ENCODE peak calls at places on chromosomes 6 and 20, in five cellular contexts. R, Y, M, W and F are unnamed samples.

GRCh38 chr6:5866547-5867051 is 140.1 kb downstream of the NRN1 start:
- DNase-seq in W (no peak), Y (no peak), M (no peak), R (no peak), F (peak; percentile 55)

GRCh38 chr6:127513425-127513824 is 5.7 kb downstream of the MTCL3 start:
- DNase-seq in R (no peak), M (no peak), Y (no peak), W (no peak), F (no peak)

GRCh38 chr6:41071501-41071922 is 644 bp downstream of the OARD1 start:
- DNase-seq in W (no peak), Y (no peak), M (peak; percentile 34), R (no peak), F (no peak)

GRCh38 chr20:60953311-60953710 is 298.8 kb upstream of the CDH4 start:
- DNase-seq in M (no peak), Y (no peak), W (no peak), R (no peak), F (no peak)

GRCh38 chr20:35302421-35303335 is 10.5 kb upstream of the FAM83C start:
- DNase-seq in R (no peak), Y (no peak), W (no peak), M (no peak), F (no peak)

GRCh38 chr6:43107344-43108062 is 31.4 kb downstream of the PTK7 start:
- DNase-seq in Y (no peak), R (no peak), M (no peak), W (no peak), F (no peak)

GRCh38 chr6:146546440-146546839 is 2.8 kb downstream of the RAB32 start:
- DNase-seq in Y (no peak), M (no peak), R (no peak), W (no peak), F (peak; percentile 24)

GRCh38 chr20:59912609-59913008 is 20.8 kb downstream of the SYCP2 start:
- DNase-seq in W (no peak), Y (no peak), R (no peak), M (no peak), F (no peak)

GRCh38 chr6:56297022-56297995 is 49.9 kb upstream of the COL21A1 start:
- DNase-seq in M (no peak), Y (no peak), R (no peak), W (no peak), F (no peak)

GRCh38 chr20:3658708-3659491 is 4.3 kb downstream of the GFRA4 start:
- DNase-seq in Y (no peak), W (no peak), R (no peak), M (peak; percentile 77), F (peak; percentile 81)

GRCh38 chr6:35876902-35877301 is 44.0 kb downstream of the SRPK1 start:
- DNase-seq in R (no peak), Y (no peak), W (no peak), M (no peak), F (no peak)

GRCh38 chr6:108730556-108731228 is 117.5 kb upstream of the ARMC2 start:
- DNase-seq in R (no peak), W (no peak), Y (no peak), M (no peak), F (no peak)

GRCh38 chr6:25925808-25926325 is 4.6 kb downstream of the SLC17A2 start:
- DNase-seq in M (no peak), R (no peak), Y (no peak), W (no peak), F (no peak)
- TF ChIP-seq SRF in M (no peak), R (no peak), Y (no peak), W (no peak), F (no peak)

GRCh38 chr20:44068311-44068710 is 118.7 kb downstream of the JPH2 start:
- DNase-seq in R (no peak), Y (peak; percentile 19), M (no peak), W (peak; percentile 44), F (no peak)
- TF ChIP-seq SRF in R (no peak), Y (no peak), M (no peak), W (no peak), F (no peak)

GRCh38 chr20:48813446-48813747 is 14.4 kb downstream of the PREX1 start:
- DNase-seq in Y (no peak), M (no peak), W (no peak), R (no peak), F (no peak)
- TF ChIP-seq SRF in Y (no peak), M (no peak), W (no peak), R (no peak), F (no peak)

GRCh38 chr6:100257661-100258395 is 206.9 kb downstream of the SIM1 start:
- DNase-seq in Y (peak; percentile 26), M (peak; percentile 11), R (peak; percentile 7), W (no peak), F (peak; percentile 9)

GRCh38 chr6:100260584-100260983 is 204.1 kb downstream of the SIM1 start:
- DNase-seq in R (no peak), Y (no peak), W (no peak), M (no peak), F (no peak)

GRCh38 chr6:100261486-100261885 is 203.2 kb downstream of the SIM1 start:
- DNase-seq in W (no peak), Y (no peak), R (no peak), M (no peak), F (no peak)

GRCh38 chr6:100258752-100259151 is 206.0 kb downstream of the SIM1 start:
- DNase-seq in Y (no peak), W (no peak), M (no peak), R (no peak), F (no peak)

DNA sequence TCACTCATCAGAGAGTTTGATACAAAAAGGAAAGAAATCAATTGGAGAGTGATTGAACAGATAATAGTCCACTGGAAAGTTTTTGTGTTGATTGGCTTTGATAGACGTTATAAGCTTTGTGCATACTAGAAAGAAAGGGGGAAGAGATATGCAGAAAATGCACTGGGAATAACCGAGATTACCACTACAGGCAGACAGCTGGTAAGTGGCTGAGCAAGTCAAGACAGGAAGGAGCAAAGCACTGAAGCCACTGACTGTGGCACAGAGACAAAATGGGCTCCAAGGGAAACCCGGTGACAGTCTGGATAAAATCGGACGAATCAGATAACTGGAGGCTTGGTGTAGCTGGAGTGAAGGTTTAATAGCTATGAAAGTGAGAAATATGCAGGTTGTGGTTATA is 209.0 kb downstream of the SIM1 start:
- DNase-seq in Y (no peak), W (no peak), R (no peak), M (no peak), F (no peak)
- TF ChIP-seq SRF in Y (no peak), W (no peak), R (no peak), M (no peak), F (no peak)

DNA sequence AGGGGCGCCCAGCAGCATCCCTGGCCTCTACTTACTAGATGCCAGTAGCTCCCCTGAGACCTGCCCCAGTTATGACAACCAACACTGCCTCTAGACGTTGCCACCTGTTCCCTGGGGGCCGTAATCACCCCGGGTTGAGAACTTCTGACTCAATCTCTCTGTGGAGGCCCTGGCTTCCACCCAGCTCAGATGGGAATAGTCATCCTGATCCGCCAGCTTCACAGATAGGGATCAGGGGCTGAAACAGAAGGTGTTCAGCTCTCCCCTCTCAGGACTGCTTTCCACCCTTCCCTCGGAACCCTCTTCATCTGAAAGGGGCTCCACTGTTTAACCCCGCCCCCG is 3.3 kb downstream of the CAPN11 start:
- DNase-seq in R (no peak), M (no peak), W (peak; percentile 39), Y (peak; percentile 57), F (no peak)
- TF ChIP-seq SRF in R (no peak), M (no peak), W (no peak), Y (no peak), F (no peak)

GRCh38 chr20:56412473-56412790 is 372 bp downstream of the CASS4 start:
- DNase-seq in W (no peak), R (no peak), Y (no peak), M (no peak), F (no peak)

GRCh38 chr20:56412949-56413348 is 889 bp downstream of the CASS4 start:
- DNase-seq in R (no peak), M (no peak), Y (no peak), W (no peak), F (no peak)

GRCh38 chr20:56417402-56417801 is 5.3 kb downstream of the CASS4 start:
- DNase-seq in Y (no peak), W (no peak), M (no peak), R (no peak), F (no peak)

GRCh38 chr20:56417911-56418310 is 5.9 kb downstream of the CASS4 start:
- DNase-seq in Y (no peak), M (no peak), R (no peak), W (no peak), F (peak; percentile 53)

GRCh38 chr20:56414842-56415765 is 3.0 kb downstream of the CASS4 start:
- DNase-seq in R (no peak), M (no peak), Y (peak; percentile 54), W (no peak), F (no peak)
- TF ChIP-seq SRF in R (no peak), M (no peak), Y (no peak), W (no peak), F (no peak)

GRCh38 chr6:39843305-39844020 is 51.3 kb downstream of the DAAM2 start:
- DNase-seq in Y (no peak), M (no peak), W (no peak), R (peak; percentile 4), F (no peak)
- TF ChIP-seq SRF in Y (no peak), M (no peak), W (no peak), R (no peak), F (no peak)

GRCh38 chr6:169420912-169421543 is 167.4 kb upstream of the THBS2 start:
- DNase-seq in W (no peak), M (no peak), Y (peak; percentile 71), R (peak; percentile 26), F (peak; percentile 22)
- TF ChIP-seq SRF in W (no peak), M (no peak), Y (no peak), R (no peak), F (no peak)

GRCh38 chr20:45336530-45337366 is 11.5 kb downstream of the SDC4 start:
- DNase-seq in W (no peak), M (no peak), R (no peak), Y (no peak), F (peak; percentile 88)
- TF ChIP-seq SRF in W (no peak), M (no peak), R (no peak), Y (no peak), F (no peak)

GRCh38 chr6:25794784-25795183 is 37.1 kb downstream of the SLC17A1 start:
- DNase-seq in M (no peak), R (no peak), W (no peak), Y (no peak), F (no peak)
- TF ChIP-seq SRF in M (no peak), R (no peak), W (no peak), Y (no peak), F (no peak)